ENCODE peak calls at places on chromosomes 2 and 18, in nine cellular contexts. P is CD4-positive, alpha-beta T cell; X is body of pancreas; B is astrocyte; Y is choroid plexus epithelial cell; E is D721Med; C is AG10803; Z is AG04449; L is LNCaP clone FGC. U is an unnamed sample.

GRCh38 chr2:226977775-226978190 is 141.9 kb downstream of the RHBDD1 start:
- DNase-seq in P (no peak), X (no peak), B (peak), Y (peak), E (no peak), C (peak), Z (peak), L (peak), U (peak)

GRCh38 chr2:74867841-74868658 is 34.1 kb downstream of the HK2 start:
- DNase-seq in P (no peak), X (peak), B (peak), Y (peak), E (no peak), C (peak), Z (no peak), L (no peak), U (peak)

GRCh38 chr2:239876948-239877289 is 148.2 kb downstream of the NDUFA10 start:
- DNase-seq in P (no peak), X (no peak), B (no peak), Y (no peak), E (no peak), C (no peak), Z (no peak), L (no peak), U (no peak)

GRCh38 chr18:67516432-67517223 is at the start of gene DSEL:
- DNase-seq in P (peak), X (peak), B (peak), Y (peak), E (peak), C (peak), Z (peak), L (peak), U (peak)

GRCh38 chr2:200302940-200303727 is 3.4 kb upstream of the SPATS2L start:
- DNase-seq in P (no peak), X (no peak), B (peak), Y (peak), E (no peak), C (no peak), Z (no peak), L (no peak), U (peak)

GRCh38 chr2:136327162-136327852 is 209.4 kb upstream of the CXCR4 start:
- DNase-seq in P (peak), X (no peak), B (peak), Y (peak), E (no peak), C (no peak), Z (no peak), L (no peak), U (no peak)

GRCh38 chr2:196330645-196331044 is 159.3 kb upstream of the STK17B start:
- DNase-seq in P (no peak), X (no peak), B (no peak), Y (no peak), E (no peak), C (no peak), Z (no peak), L (no peak), U (no peak)

GRCh38 chr2:69222984-69223658 is 163.9 kb downstream of the GFPT1 start:
- DNase-seq in P (no peak), X (peak), B (no peak), Y (peak), E (no peak), C (peak), Z (no peak), L (no peak), U (peak)

GRCh38 chr2:85951351-85952067 is 62.7 kb upstream of the ST3GAL5 start:
- DNase-seq in P (no peak), X (no peak), B (no peak), Y (no peak), E (no peak), C (no peak), Z (no peak), L (no peak), U (no peak)

GRCh38 chr2:181326605-181327004 is 130.6 kb upstream of the ITGA4 start:
- DNase-seq in P (no peak), X (no peak), B (no peak), Y (no peak), E (no peak), C (no peak), Z (no peak), L (no peak), U (no peak)

GRCh38 chr2:36785179-36785795 is 88.8 kb downstream of the VIT start:
- DNase-seq in P (peak), X (peak), B (peak), Y (peak), E (peak), C (peak), Z (peak), L (peak), U (peak)

GRCh38 chr18:9661564-9661963 is 46.5 kb upstream of the RAB31 start:
- DNase-seq in P (no peak), X (no peak), B (no peak), Y (peak), E (no peak), C (no peak), Z (no peak), L (no peak), U (peak)

GRCh38 chr18:61991836-61992235 is 99.0 kb upstream of the RNF152 start:
- DNase-seq in P (no peak), X (no peak), B (no peak), Y (no peak), E (no peak), C (no peak), Z (no peak), L (no peak), U (no peak)

GRCh38 chr18:43482600-43482999 is 205.3 kb upstream of the SYT4 start:
- DNase-seq in P (no peak), X (no peak), B (no peak), Y (no peak), E (no peak), C (no peak), Z (no peak), L (no peak), U (no peak)

GRCh38 chr2:29460191-29460590 is 345.0 kb downstream of the CLIP4 start:
- DNase-seq in P (no peak), X (no peak), B (no peak), Y (no peak), E (no peak), C (no peak), Z (no peak), L (no peak), U (no peak)

GRCh38 chr18:26650310-26651285 is 102.2 kb upstream of the KCTD1 start:
- DNase-seq in P (no peak), X (no peak), B (no peak), Y (no peak), E (no peak), C (no peak), Z (no peak), L (no peak), U (no peak)

GRCh38 chr2:133333189-133333588 is 235.1 kb downstream of the NCKAP5 start:
- DNase-seq in P (no peak), X (no peak), B (peak), Y (no peak), E (no peak), C (no peak), Z (no peak), L (no peak), U (no peak)

GRCh38 chr18:47075098-47075883 is 39.9 kb upstream of the ELOA2 start:
- DNase-seq in P (no peak), X (no peak), B (peak), Y (peak), E (no peak), C (peak), Z (no peak), L (no peak), U (peak)

GRCh38 chr2:132542953-132543569 is 126.5 kb downstream of the GPR39 start:
- DNase-seq in P (no peak), X (no peak), B (no peak), Y (peak), E (no peak), C (peak), Z (no peak), L (no peak), U (no peak)

GRCh38 chr2:176079285-176079830 is 4.4 kb downstream of the EVX2 start:
- DNase-seq in P (no peak), X (no peak), B (no peak), Y (no peak), E (no peak), C (no peak), Z (no peak), L (no peak), U (no peak)

GRCh38 chr2:217099561-217099960 is 239.7 kb upstream of the TNP1 start:
- DNase-seq in P (no peak), X (no peak), B (no peak), Y (peak), E (no peak), C (peak), Z (no peak), L (no peak), U (no peak)

GRCh38 chr2:118667964-118668363 is 179.5 kb downstream of the EN1 start:
- DNase-seq in P (no peak), X (no peak), B (peak), Y (peak), E (no peak), C (peak), Z (no peak), L (no peak), U (peak)

GRCh38 chr2:72539145-72539552 is 286.7 kb downstream of the EXOC6B start:
- DNase-seq in P (no peak), X (no peak), B (peak), Y (peak), E (no peak), C (peak), Z (peak), L (no peak), U (peak)

GRCh38 chr2:28661589-28662001 is 90.0 kb upstream of the PPP1CB start:
- DNase-seq in P (no peak), X (peak), B (peak), Y (peak), E (no peak), C (peak), Z (no peak), L (peak), U (peak)

GRCh38 chr2:36266536-36267121 is 88.9 kb upstream of the CRIM1 start:
- DNase-seq in P (no peak), X (no peak), B (no peak), Y (no peak), E (no peak), C (no peak), Z (no peak), L (no peak), U (no peak)

GRCh38 chr2:29700560-29700959 is 220.8 kb downstream of the ALK start:
- DNase-seq in P (no peak), X (no peak), B (peak), Y (peak), E (no peak), C (peak), Z (peak), L (no peak), U (peak)

GRCh38 chr2:28150211-28150879 is 242.3 kb upstream of the FOSL2 start:
- DNase-seq in P (no peak), X (no peak), B (no peak), Y (no peak), E (no peak), C (no peak), Z (no peak), L (no peak), U (no peak)

GRCh38 chr2:138275881-138276280 is 225.7 kb upstream of the SPOPL start:
- DNase-seq in P (no peak), X (no peak), B (peak), Y (no peak), E (no peak), C (peak), Z (no peak), L (peak), U (peak)

GRCh38 chr18:906416-907170 is 1.9 kb downstream of the ADCYAP1 start:
- DNase-seq in P (no peak), X (no peak), B (no peak), Y (peak), E (no peak), C (no peak), Z (no peak), L (no peak), U (no peak)

GRCh38 chr2:107285621-107286303 is 399.8 kb upstream of the ST6GAL2 start:
- DNase-seq in P (no peak), X (no peak), B (no peak), Y (no peak), E (no peak), C (no peak), Z (no peak), L (no peak), U (no peak)

GRCh38 chr2:64650257-64650656 is 3.5 kb downstream of the SERTAD2 start:
- DNase-seq in P (no peak), X (no peak), B (no peak), Y (no peak), E (no peak), C (no peak), Z (no peak), L (no peak), U (no peak)

GRCh38 chr2:210072922-210073509 is 70.6 kb downstream of the RPE start:
- DNase-seq in P (no peak), X (peak), B (peak), Y (peak), E (no peak), C (peak), Z (no peak), L (peak), U (peak)

GRCh38 chr2:62940697-62941096 is 109.9 kb upstream of the OTX1 start:
- DNase-seq in P (no peak), X (no peak), B (no peak), Y (no peak), E (no peak), C (no peak), Z (no peak), L (no peak), U (no peak)

GRCh38 chr2:232094883-232095282 is 133.4 kb downstream of the DIS3L2 start:
- DNase-seq in P (no peak), X (no peak), B (no peak), Y (no peak), E (no peak), C (no peak), Z (no peak), L (no peak), U (no peak)

GRCh38 chr2:73979021-73979420 is 5.7 kb upstream of the TET3 start:
- DNase-seq in P (peak), X (no peak), B (no peak), Y (no peak), E (no peak), C (no peak), Z (no peak), L (no peak), U (no peak)

GRCh38 chr2:62573137-62573731 is 67.2 kb upstream of the TMEM17 start:
- DNase-seq in P (no peak), X (no peak), B (peak), Y (peak), E (no peak), C (peak), Z (no peak), L (no peak), U (no peak)

GRCh38 chr2:28696261-28696660 is 55.4 kb upstream of the PPP1CB start:
- DNase-seq in P (no peak), X (no peak), B (no peak), Y (no peak), E (no peak), C (no peak), Z (no peak), L (no peak), U (no peak)

GRCh38 chr2:197615033-197615652 is 60.2 kb downstream of the RFTN2 start:
- DNase-seq in P (no peak), X (no peak), B (no peak), Y (no peak), E (no peak), C (no peak), Z (no peak), L (peak), U (no peak)
- TF ChIP-seq CTCF in P (no peak), X (peak), B (no peak), Y (no peak), E (no peak), C (no peak), Z (no peak), L (peak), U (no peak)

GRCh38 chr2:27085670-27086089 is 892 bp upstream of the KHK start:
- DNase-seq in P (peak), X (peak), B (peak), Y (peak), E (peak), C (peak), Z (no peak), L (no peak), U (peak)
- TF ChIP-seq CTCF in P (no peak), X (peak), B (peak), Y (peak), E (peak), C (peak), Z (peak), L (peak), U (peak)

GRCh38 chr2:26561918-26562810 is 79.0 kb downstream of the CIB4 start:
- DNase-seq in P (no peak), X (peak), B (peak), Y (peak), E (no peak), C (peak), Z (no peak), L (no peak), U (no peak)
- TF ChIP-seq CTCF in P (no peak), X (peak), B (no peak), Y (peak), E (no peak), C (peak), Z (peak), L (peak), U (peak)

GRCh38 chr2:61328707-61329251 is 142.1 kb downstream of the USP34 start:
- DNase-seq in P (no peak), X (no peak), B (peak), Y (no peak), E (no peak), C (peak), Z (no peak), L (peak), U (peak)

DNA sequence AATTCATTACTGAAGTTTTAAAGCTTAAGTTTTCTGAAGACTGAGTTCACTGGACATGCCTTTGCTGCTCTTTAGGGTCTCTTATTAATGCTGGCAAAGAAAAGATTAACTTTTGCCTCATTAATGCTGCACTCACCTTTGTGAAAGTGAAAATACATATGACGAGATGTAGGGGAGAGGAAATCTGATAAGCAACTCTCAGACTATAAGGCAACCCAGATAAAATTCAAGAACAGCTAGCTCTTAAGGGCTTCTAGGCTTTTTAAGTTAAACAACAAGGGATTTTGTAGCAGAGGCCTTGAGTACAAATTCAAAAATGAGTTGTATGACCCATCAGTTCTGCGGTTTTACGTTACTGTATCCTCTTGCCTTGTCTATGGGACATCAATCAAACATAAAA is 143.7 kb downstream of the USP34 start:
- DNase-seq in P (no peak), X (no peak), B (no peak), Y (no peak), E (no peak), C (no peak), Z (no peak), L (no peak), U (no peak)
- TF ChIP-seq CTCF in P (no peak), X (no peak), B (no peak), Y (no peak), E (no peak), C (no peak), Z (no peak), L (no peak), U (no peak)

GRCh38 chr18:74115046-74115445 is 32.6 kb downstream of the FBXO15 start:
- DNase-seq in P (no peak), X (no peak), B (peak), Y (peak), E (no peak), C (peak), Z (peak), L (no peak), U (peak)

GRCh38 chr18:74110983-74111382 is 36.7 kb downstream of the FBXO15 start:
- DNase-seq in P (no peak), X (no peak), B (no peak), Y (no peak), E (no peak), C (no peak), Z (no peak), L (no peak), U (no peak)

GRCh38 chr18:74113711-74114110 is 33.9 kb downstream of the FBXO15 start:
- DNase-seq in P (no peak), X (no peak), B (no peak), Y (peak), E (no peak), C (peak), Z (no peak), L (no peak), U (no peak)

GRCh38 chr18:74114206-74114605 is 33.4 kb downstream of the FBXO15 start:
- DNase-seq in P (no peak), X (no peak), B (no peak), Y (peak), E (no peak), C (peak), Z (no peak), L (no peak), U (peak)

GRCh38 chr18:74116628-74117554 is 30.7 kb downstream of the FBXO15 start:
- DNase-seq in P (no peak), X (peak), B (peak), Y (peak), E (no peak), C (peak), Z (no peak), L (peak), U (peak)
- TF ChIP-seq CTCF in P (peak), X (peak), B (peak), Y (peak), E (peak), C (peak), Z (peak), L (peak), U (peak)

GRCh38 chr2:99442837-99443236 is 47.0 kb downstream of the REV1 start:
- DNase-seq in P (no peak), X (no peak), B (no peak), Y (peak), E (no peak), C (peak), Z (no peak), L (no peak), U (no peak)
- TF ChIP-seq CTCF in P (no peak), X (peak), B (no peak), Y (peak), E (no peak), C (peak), Z (no peak), L (peak), U (no peak)

U was measured in HFFc6.